ENCODE peak calls at places on chromosome 7, in six cellular contexts. Y, R, Q, Z, E and O are unnamed samples.

GRCh38 chr7:138919256-138919655 is 61.9 kb downstream of the KIAA1549 start:
- DNase-seq in Y (no peak), R (no peak), Q (no peak), Z (no peak), E (no peak), O (no peak)

GRCh38 chr7:16926861-16927260 is 45.1 kb upstream of the AGR3 start:
- DNase-seq in Y (no peak), R (no peak), Q (no peak), Z (no peak), E (no peak), O (no peak)

GRCh38 chr7:116528008-116528789 is 3.4 kb downstream of the CAV1 start:
- DNase-seq in Y (no peak), R (peak), Q (peak), Z (peak), E (no peak), O (peak)

GRCh38 chr7:68706291-68706690 is 892.0 kb upstream of the AUTS2 start:
- DNase-seq in Y (no peak), R (no peak), Q (no peak), Z (no peak), E (no peak), O (no peak)

GRCh38 chr7:73969991-73970390 is 58.0 kb upstream of the ELN start:
- DNase-seq in Y (peak), R (no peak), Q (no peak), Z (no peak), E (peak), O (no peak)

GRCh38 chr7:99473315-99473596 is 566 bp downstream of the ZNF789 start:
- DNase-seq in Y (no peak), R (no peak), Q (peak), Z (no peak), E (no peak), O (no peak)

GRCh38 chr7:973312-973711 is 2.0 kb downstream of the COX19 start:
- DNase-seq in Y (no peak), R (no peak), Q (no peak), Z (no peak), E (no peak), O (no peak)

GRCh38 chr7:2856388-2857169 is 12.5 kb upstream of the GNA12 start:
- DNase-seq in Y (no peak), R (no peak), Q (no peak), Z (no peak), E (no peak), O (no peak)

GRCh38 chr7:98107313-98107691 is 640 bp downstream of the LMTK2 start:
- DNase-seq in Y (peak), R (no peak), Q (peak), Z (no peak), E (no peak), O (no peak)

GRCh38 chr7:48637382-48637781 is 287.0 kb upstream of the CDC14C start:
- DNase-seq in Y (no peak), R (no peak), Q (no peak), Z (no peak), E (no peak), O (no peak)

GRCh38 chr7:44561962-44562621 is 11.6 kb downstream of the DDX56 start:
- DNase-seq in Y (peak), R (no peak), Q (peak), Z (no peak), E (no peak), O (no peak)

GRCh38 chr7:134639061-134639460 is 7.6 kb upstream of the BPGM start:
- DNase-seq in Y (no peak), R (no peak), Q (no peak), Z (no peak), E (no peak), O (no peak)

GRCh38 chr7:99997545-99998137 is 17.8 kb upstream of the ZKSCAN1 start:
- DNase-seq in Y (peak), R (peak), Q (peak), Z (peak), E (peak), O (no peak)

GRCh38 chr7:65216469-65216868 is 157.2 kb upstream of the ZNF92 start:
- DNase-seq in Y (peak), R (no peak), Q (peak), Z (peak), E (peak), O (no peak)

GRCh38 chr7:157980774-157981173 is 606.8 kb downstream of the PTPRN2 start:
- DNase-seq in Y (no peak), R (no peak), Q (peak), Z (peak), E (no peak), O (no peak)

GRCh38 chr7:130887182-130888016 is 153.4 kb upstream of the KLF14 start:
- DNase-seq in Y (no peak), R (no peak), Q (no peak), Z (no peak), E (no peak), O (no peak)

GRCh38 chr7:155161690-155162089 is 91.6 kb downstream of the HTR5A start:
- DNase-seq in Y (no peak), R (no peak), Q (no peak), Z (no peak), E (no peak), O (no peak)

GRCh38 chr7:121546632-121547340 is 150.7 kb upstream of the FAM3C start:
- DNase-seq in Y (no peak), R (no peak), Q (no peak), Z (no peak), E (no peak), O (no peak)
- H3K4me3 ChIP-seq in Y (no peak), R (no peak), Q (no peak), Z (no peak), E (no peak), O (no peak)

DNA sequence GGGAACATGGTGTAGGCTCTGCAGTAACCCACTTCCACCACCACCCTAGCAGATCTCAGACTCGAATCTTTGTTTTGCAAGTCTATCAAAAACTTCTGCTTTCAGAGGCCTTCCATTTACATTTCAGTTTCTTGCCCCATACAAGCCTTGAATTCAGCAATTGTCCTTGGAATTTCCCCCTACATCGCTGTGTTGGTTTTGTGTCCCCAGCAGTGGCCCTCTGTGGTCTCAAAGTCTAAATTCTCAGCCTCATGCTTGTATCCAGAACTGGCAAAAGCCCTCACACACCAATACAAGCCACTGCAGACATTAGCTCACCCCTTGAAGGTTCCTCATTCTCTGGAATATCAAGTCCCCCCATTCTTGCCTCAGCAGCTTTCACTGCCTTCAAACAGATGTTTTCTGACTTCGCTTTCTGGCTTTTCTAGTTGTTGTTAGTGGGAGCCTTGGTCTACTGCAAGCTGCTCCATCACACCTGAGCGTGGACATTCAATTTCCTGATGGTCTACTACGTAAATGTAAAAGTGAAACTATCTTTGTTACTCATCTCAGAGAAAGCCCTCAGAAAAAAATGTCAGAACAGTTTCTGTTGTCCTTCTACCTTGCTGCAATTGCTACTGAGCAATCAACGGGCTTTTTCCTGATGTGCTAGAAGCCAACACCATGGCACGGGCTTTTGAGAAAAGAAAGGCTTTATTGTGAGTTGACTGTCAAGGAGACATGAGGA is 1.8 kb upstream of the NUB1 start:
- DNase-seq in Y (no peak), R (no peak), Q (no peak), Z (no peak), E (no peak), O (no peak)
- TF ChIP-seq CTCF in Y (no peak), R (no peak), Q (no peak), Z (no peak), E (no peak), O (no peak)

GRCh38 chr7:30470163-30470770 is 8.3 kb downstream of the NOD1 start:
- DNase-seq in Y (no peak), R (no peak), Q (peak), Z (peak), E (peak), O (no peak)

GRCh38 chr7:30468041-30468440 is 10.5 kb downstream of the NOD1 start:
- DNase-seq in Y (no peak), R (no peak), Q (no peak), Z (no peak), E (no peak), O (no peak)

GRCh38 chr7:30468791-30469190 is 9.8 kb downstream of the NOD1 start:
- DNase-seq in Y (no peak), R (peak), Q (peak), Z (no peak), E (peak), O (no peak)

GRCh38 chr7:30470783-30471182 is 7.8 kb downstream of the NOD1 start:
- DNase-seq in Y (no peak), R (peak), Q (peak), Z (peak), E (peak), O (no peak)

GRCh38 chr7:30469303-30469702 is 9.3 kb downstream of the NOD1 start:
- DNase-seq in Y (no peak), R (peak), Q (peak), Z (peak), E (peak), O (peak)
- TF ChIP-seq POLR2A in Y (no peak), R (no peak), Q (no peak), Z (no peak), E (no peak), O (no peak)

DNA sequence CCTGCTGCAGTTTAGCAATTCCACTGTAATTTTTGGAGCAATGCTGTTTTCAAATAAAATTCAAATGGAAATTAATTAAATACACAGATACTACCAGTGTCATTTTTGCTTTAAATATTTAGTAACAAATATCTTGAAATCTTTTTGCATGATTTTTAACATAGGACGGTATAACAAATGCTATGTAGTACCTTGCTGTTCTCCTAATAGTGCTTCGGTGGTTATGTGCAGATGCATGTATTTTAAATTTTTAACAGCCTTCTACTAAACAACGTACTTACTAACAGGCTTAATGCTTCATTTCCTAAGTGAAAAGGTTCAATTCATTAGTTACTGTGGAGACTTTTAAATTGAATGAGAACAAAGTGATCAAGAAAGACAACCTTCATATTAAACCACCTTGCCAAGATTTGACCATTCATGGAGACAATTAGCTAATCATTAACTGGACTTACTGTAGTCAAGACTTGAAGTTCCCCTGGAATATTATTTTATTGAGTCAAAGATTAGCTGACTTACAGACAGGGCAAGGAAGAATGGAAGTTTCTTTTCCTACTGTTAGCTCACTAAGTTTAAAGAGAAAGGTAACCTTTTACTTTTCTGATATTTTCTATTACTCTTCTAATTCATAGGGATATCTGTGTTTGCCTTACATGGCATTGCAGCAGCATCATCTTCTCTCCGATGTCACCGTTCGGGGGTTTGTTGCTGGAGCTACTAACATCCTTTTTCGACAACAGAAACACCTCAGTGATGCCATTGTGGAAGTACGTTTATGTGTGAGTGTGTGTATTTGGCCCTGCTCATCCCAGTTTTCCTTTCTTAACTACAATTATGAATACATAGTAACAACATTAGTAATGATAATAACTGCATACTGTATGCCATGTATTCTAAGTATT is 74.3 kb downstream of the AVL9 start:
- DNase-seq in Y (no peak), R (no peak), Q (no peak), Z (no peak), E (no peak), O (no peak)
- H3K4me3 ChIP-seq in Y (no peak), R (no peak), Q (no peak), Z (no peak), E (no peak), O (no peak)

GRCh38 chr7:32072397-32072796 is 2.2 kb upstream of the PDE1C start:
- DNase-seq in Y (no peak), R (no peak), Q (no peak), Z (no peak), E (no peak), O (no peak)
- TF ChIP-seq CTCF in Y (no peak), R (no peak), Q (no peak), Z (no peak), E (no peak), O (no peak)

GRCh38 chr7:128343554-128344430 is at the start of gene RBM28:
- DNase-seq in Y (peak), R (peak), Q (peak), Z (peak), E (peak), O (peak)
- TF ChIP-seq POLR2A in Y (no peak), R (no peak), Q (peak), Z (peak), E (peak), O (no peak)

DNA sequence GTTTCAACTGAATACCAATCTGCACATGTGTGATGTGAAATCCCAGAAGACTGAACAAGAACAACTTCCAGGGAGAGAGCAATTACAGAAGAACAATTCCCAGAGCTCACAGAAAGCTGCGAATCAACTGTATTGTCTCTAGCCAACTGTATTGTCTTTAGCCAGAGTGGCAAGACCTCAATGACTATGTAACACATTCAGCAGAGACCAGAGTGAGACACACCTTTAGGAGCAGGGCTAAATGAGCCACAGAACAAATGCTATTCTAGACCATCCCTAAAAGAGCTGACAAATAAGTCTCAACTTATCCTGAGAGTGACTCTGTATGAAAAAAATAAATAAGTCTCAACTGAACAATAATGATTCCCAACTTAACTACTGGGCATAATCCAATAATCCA is 72.0 kb downstream of the KMT2C start:
- DNase-seq in Y (no peak), R (no peak), Q (no peak), Z (no peak), E (no peak), O (no peak)
- H3K4me3 ChIP-seq in Y (no peak), R (no peak), Q (no peak), Z (no peak), E (no peak), O (no peak)

GRCh38 chr7:132557489-132558044 is 18.7 kb downstream of the PLXNA4 start:
- DNase-seq in Y (no peak), R (no peak), Q (no peak), Z (no peak), E (no peak), O (no peak)
- TF ChIP-seq CTCF in Y (no peak), R (no peak), Q (no peak), Z (no peak), E (peak), O (no peak)